ENCODE peak calls at places on chromosomes 7 and 10, in eight cellular contexts. T is fibroblast of the aortic adventitia; G is neural crest cell; O is WTC11; B is CD8-positive, alpha-beta T cell; M is CD14-positive monocyte; P is AG09319; L is AG09309. J is an unnamed sample.

GRCh38 chr7:102864958-102865357 is 47.8 kb upstream of the LRRC17 start:
- DNase-seq in L (no peak), O (no peak), M (no peak), T (no peak), P (no peak), B (no peak), G (no peak), J (no peak)

GRCh38 chr10:102620138-102620591 is 24.1 kb upstream of the TRIM8 start:
- DNase-seq in M (no peak), B (no peak), G (no peak), L (no peak), P (no peak), T (peak), O (no peak), J (no peak)

GRCh38 chr10:34859170-34859569 is 44.1 kb upstream of the PARD3 start:
- DNase-seq in P (no peak), G (no peak), B (no peak), T (no peak), L (no peak), M (no peak), O (no peak), J (no peak)

GRCh38 chr10:106772957-106773356 is 391.5 kb downstream of the SORCS1 start:
- DNase-seq in O (no peak), P (no peak), T (no peak), B (no peak), L (no peak), M (no peak), G (no peak), J (no peak)

GRCh38 chr10:93438796-93439253 is 43.3 kb downstream of the MYOF start:
- DNase-seq in B (no peak), G (no peak), L (no peak), T (no peak), M (no peak), P (no peak), O (peak), J (peak)

GRCh38 chr7:28774529-28775057 is 183.5 kb downstream of the TRIL start:
- DNase-seq in B (no peak), G (no peak), M (no peak), O (no peak), L (no peak), P (no peak), T (no peak), J (no peak)

GRCh38 chr10:119342017-119342734 is 134.8 kb downstream of the GRK5 start:
- DNase-seq in B (no peak), T (peak), O (no peak), L (no peak), G (no peak), M (no peak), P (no peak), J (no peak)

GRCh38 chr10:92761576-92761975 is 71.8 kb downstream of the HHEX start:
- DNase-seq in O (no peak), P (no peak), L (no peak), G (no peak), T (peak), B (no peak), M (no peak), J (no peak)

GRCh38 chr10:75396861-75397570 is 4.5 kb downstream of the ZNF503 start:
- DNase-seq in P (no peak), L (no peak), O (peak), T (peak), G (peak), B (no peak), M (no peak), J (peak)

GRCh38 chr7:85730016-85730415 is 543.2 kb upstream of the SEMA3D start:
- DNase-seq in M (no peak), T (peak), B (no peak), G (no peak), L (no peak), P (no peak), O (no peak), J (no peak)

GRCh38 chr7:147432068-147432467 is 1158.5 kb upstream of the C7orf33 start:
- DNase-seq in O (peak), T (peak), B (no peak), P (no peak), L (no peak), G (no peak), M (no peak), J (no peak)
- TF ChIP-seq CTCF in O (no peak), T (peak), B (no peak), P (peak), L (peak), G (peak), M (no peak), J (peak)

DNA sequence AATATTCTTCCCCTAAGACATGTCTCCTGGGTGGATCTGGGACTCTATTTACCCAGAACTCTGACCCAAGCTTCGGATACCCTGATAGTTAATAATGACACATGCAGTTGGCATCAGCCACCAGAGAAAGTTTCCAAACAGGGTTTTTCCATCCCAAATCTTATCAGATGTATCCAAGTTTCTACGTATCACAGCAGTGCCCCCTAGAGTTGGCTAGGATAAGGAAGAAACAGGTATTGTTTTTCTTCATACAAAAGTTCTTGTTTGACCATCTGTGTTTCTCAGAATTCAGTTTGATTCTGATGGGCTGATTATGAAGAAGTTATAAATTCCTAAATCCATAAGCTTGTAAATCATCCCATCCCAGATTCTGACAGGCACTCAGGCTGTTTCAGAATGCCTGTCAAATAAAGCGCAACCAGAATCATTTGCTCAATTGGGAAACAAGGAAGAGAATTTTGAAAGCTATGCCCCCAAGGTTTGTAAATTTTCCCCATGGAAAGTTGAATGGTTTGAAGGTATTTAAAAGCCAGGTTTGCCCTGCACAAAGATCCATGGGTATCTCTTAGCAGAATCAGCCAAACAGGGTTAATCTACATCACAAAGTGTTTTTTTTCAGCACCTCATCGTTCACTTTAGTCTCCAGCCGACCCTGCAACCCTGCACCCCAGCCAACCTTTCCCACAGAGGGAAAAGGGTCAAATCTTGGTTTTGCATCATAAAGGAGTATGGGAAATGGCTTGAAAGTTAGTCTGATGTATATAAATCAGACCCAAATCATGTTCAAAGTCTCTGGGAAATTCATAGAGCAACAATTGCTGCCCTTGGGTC is 47.4 kb downstream of the NRAP start:
- DNase-seq in P (no peak), T (no peak), B (no peak), L (no peak), O (no peak), G (peak), M (no peak), J (no peak)
- TF ChIP-seq CTCF in P (peak), T (peak), B (no peak), L (peak), O (peak), G (peak), M (peak), J (no peak)

GRCh38 chr10:22010973-22011408 is 7.5 kb upstream of the DNAJC1 start:
- DNase-seq in B (no peak), M (no peak), G (no peak), O (no peak), P (no peak), L (no peak), T (peak), J (no peak)
- TF ChIP-seq CTCF in B (peak), M (peak), G (peak), O (peak), P (peak), L (peak), T (peak), J (peak)

GRCh38 chr7:101547916-101548599 is 81.0 kb downstream of the MYL10 start:
- DNase-seq in M (peak), P (no peak), B (no peak), L (no peak), T (no peak), O (peak), G (no peak), J (no peak)

GRCh38 chr7:101553018-101553770 is 75.9 kb downstream of the MYL10 start:
- DNase-seq in T (no peak), O (peak), G (no peak), L (no peak), B (no peak), P (no peak), M (peak), J (peak)

GRCh38 chr7:101549734-101550133 is 79.4 kb downstream of the MYL10 start:
- DNase-seq in L (no peak), G (no peak), M (peak), O (peak), B (no peak), P (no peak), T (no peak), J (no peak)

GRCh38 chr7:101553771-101554445 is 75.2 kb downstream of the MYL10 start:
- DNase-seq in O (peak), G (no peak), M (no peak), L (no peak), P (no peak), B (no peak), T (no peak), J (no peak)

DNA sequence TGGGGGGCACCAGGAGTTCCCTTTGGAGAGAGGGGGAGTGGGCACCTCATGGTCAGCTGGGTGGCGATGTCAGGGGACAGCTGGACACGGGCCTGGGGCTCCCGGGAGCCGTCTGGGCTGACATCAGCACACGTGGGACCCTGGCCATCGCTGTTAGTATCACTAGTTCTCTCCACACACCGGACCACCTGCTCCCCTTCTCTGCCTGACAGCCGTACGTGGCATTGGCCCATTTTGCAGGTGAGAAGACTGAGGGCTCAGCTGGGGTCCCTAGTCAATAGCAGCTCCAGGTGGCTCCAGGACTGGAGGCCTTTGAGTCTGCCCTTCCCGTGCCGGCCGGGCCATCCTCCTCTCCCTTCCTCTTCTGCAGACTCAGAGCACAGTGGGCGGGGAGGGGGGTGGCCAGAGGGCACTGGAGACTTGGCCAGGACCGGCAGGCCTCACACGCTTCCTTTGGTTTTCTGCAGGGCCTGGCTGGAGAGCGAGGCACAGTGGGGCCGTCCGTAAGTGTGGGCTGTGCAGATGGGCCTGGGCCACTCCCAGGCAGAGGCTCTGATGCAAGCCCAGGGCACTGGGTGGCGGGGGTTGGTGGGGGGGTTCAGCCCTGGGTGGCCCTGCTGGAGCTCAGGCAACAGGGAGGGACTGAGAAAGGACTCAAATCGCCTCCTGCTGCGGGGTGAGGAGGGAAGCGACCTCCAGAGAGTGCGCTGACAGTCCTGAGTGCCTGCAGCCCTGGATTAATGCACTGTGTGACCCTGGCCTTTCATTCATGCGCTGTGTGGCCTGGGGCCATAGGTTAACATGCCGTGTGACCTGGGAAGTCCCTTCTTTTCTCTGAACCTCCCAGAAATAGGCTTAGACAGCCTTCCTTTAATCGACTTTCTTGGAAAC is 78.2 kb downstream of the MYL10 start:
- DNase-seq in L (no peak), T (no peak), G (peak), M (peak), O (peak), B (no peak), P (no peak), J (no peak)
- TF ChIP-seq CTCF in L (no peak), T (no peak), G (no peak), M (no peak), O (no peak), B (no peak), P (no peak), J (no peak)